ENCODE peak calls at places on chromosomes 13 and 19, in five cellular contexts. One of them, this sample, is unnamed. For H3K4me1, the result is how much of the 10 kb centered on the place peaks cover.

GRCh38 chr13:29396446-29396845 is 199.0 kb downstream of the SLC7A1 start:
- DNase-seq in heart left ventricle: no peak
- DNase-seq in spleen: no peak
- DNase-seq in suprapubic skin: no peak
- DNase-seq in tibial artery: no peak
- DNase-seq in this sample: no peak

GRCh38 chr19:47324502-47324901 is 7.5 kb upstream of the C5AR2 start:
- DNase-seq in heart left ventricle: peak
- DNase-seq in spleen: peak
- DNase-seq in suprapubic skin: no peak
- DNase-seq in tibial artery: peak
- DNase-seq in this sample: no peak

GRCh38 chr19:44764975-44765948 is 12.4 kb upstream of the CBLC start:
- DNase-seq in heart left ventricle: no peak
- DNase-seq in spleen: peak
- DNase-seq in suprapubic skin: no peak
- DNase-seq in tibial artery: no peak
- DNase-seq in this sample: no peak

GRCh38 chr19:35501684-35502083 is 11.4 kb upstream of the KRTDAP start:
- DNase-seq in heart left ventricle: no peak
- DNase-seq in spleen: no peak
- DNase-seq in suprapubic skin: no peak
- DNase-seq in tibial artery: no peak
- DNase-seq in this sample: no peak

GRCh38 chr13:93552596-93552995 is 326.0 kb downstream of the GPC6 start:
- DNase-seq in heart left ventricle: no peak
- DNase-seq in spleen: no peak
- DNase-seq in suprapubic skin: no peak
- DNase-seq in tibial artery: no peak
- DNase-seq in this sample: no peak

GRCh38 chr13:73981595-73981994 is 152.6 kb downstream of the KLF12 start:
- DNase-seq in heart left ventricle: no peak
- DNase-seq in spleen: no peak
- DNase-seq in suprapubic skin: no peak
- DNase-seq in tibial artery: no peak
- DNase-seq in this sample: no peak

GRCh38 chr13:89763011-89763410 is 1584.5 kb upstream of the MIR17HG start:
- DNase-seq in heart left ventricle: no peak
- DNase-seq in spleen: no peak
- DNase-seq in suprapubic skin: no peak
- DNase-seq in tibial artery: no peak
- DNase-seq in this sample: no peak

GRCh38 chr13:94112227-94112626 is 367.3 kb downstream of the DCT start:
- DNase-seq in heart left ventricle: no peak
- DNase-seq in spleen: no peak
- DNase-seq in suprapubic skin: no peak
- DNase-seq in tibial artery: peak
- DNase-seq in this sample: no peak

GRCh38 chr19:17812099-17812498 is 9.2 kb downstream of the INSL3 start:
- DNase-seq in heart left ventricle: no peak
- DNase-seq in spleen: no peak
- DNase-seq in suprapubic skin: no peak
- DNase-seq in tibial artery: no peak
- DNase-seq in this sample: no peak

GRCh38 chr19:39126312-39126561 is 651 bp downstream of the PAK4 start:
- DNase-seq in heart left ventricle: no peak
- DNase-seq in spleen: no peak
- DNase-seq in suprapubic skin: no peak
- DNase-seq in tibial artery: no peak
- DNase-seq in this sample: no peak

GRCh38 chr19:39126593-39127187 is 1.1 kb downstream of the PAK4 start:
- DNase-seq in heart left ventricle: no peak
- DNase-seq in spleen: no peak
- DNase-seq in suprapubic skin: no peak
- DNase-seq in tibial artery: peak
- DNase-seq in this sample: peak

GRCh38 chr19:39125199-39125553 is 410 bp upstream of the PAK4 start:
- DNase-seq in heart left ventricle: no peak
- DNase-seq in spleen: no peak
- DNase-seq in suprapubic skin: no peak
- DNase-seq in tibial artery: no peak
- DNase-seq in this sample: no peak

GRCh38 chr19:39124136-39124764 is 1.3 kb upstream of the PAK4 start:
- DNase-seq in heart left ventricle: no peak
- DNase-seq in spleen: no peak
- DNase-seq in suprapubic skin: no peak
- DNase-seq in tibial artery: no peak
- DNase-seq in this sample: no peak

GRCh38 chr19:39125554-39126311 is at the start of gene PAK4:
- DNase-seq in heart left ventricle: peak
- DNase-seq in spleen: peak
- DNase-seq in suprapubic skin: peak
- DNase-seq in tibial artery: peak
- DNase-seq in this sample: peak
- H3K4me1 ChIP-seq in heart left ventricle: under half
- H3K4me1 ChIP-seq in spleen: under half
- H3K4me1 ChIP-seq in suprapubic skin: half or more
- H3K4me1 ChIP-seq in tibial artery: under half
- H3K4me1 ChIP-seq in this sample: under half

GRCh38 chr19:3982701-3983541 is 2.3 kb downstream of the EEF2 start:
- DNase-seq in heart left ventricle: peak
- DNase-seq in spleen: peak
- DNase-seq in suprapubic skin: no peak
- DNase-seq in tibial artery: no peak
- DNase-seq in this sample: peak
- H3K4me1 ChIP-seq in heart left ventricle: under half
- H3K4me1 ChIP-seq in spleen: under half
- H3K4me1 ChIP-seq in suprapubic skin: half or more
- H3K4me1 ChIP-seq in tibial artery: under half
- H3K4me1 ChIP-seq in this sample: under half

DNA sequence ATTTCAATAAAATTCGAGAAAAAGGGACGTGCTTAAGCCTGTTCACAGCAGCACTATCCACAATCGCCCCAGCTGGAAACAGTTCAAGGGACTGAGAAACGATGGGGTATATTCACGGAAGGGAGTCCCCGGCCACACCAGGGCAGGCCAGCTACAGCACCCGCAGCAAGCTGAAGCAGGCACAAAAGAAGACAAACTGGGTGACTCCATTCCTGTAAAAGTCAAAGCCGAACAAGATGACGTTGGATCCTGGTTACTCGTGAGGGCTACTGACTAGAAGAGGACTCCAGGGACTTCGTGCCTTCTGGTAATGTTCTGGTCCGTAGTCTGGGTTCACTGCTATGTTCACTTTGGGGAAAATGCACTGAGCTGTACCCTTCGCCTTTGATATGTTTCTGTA is 57.6 kb downstream of the COL4A1 start:
- DNase-seq in heart left ventricle: no peak
- DNase-seq in spleen: no peak
- DNase-seq in suprapubic skin: no peak
- DNase-seq in tibial artery: no peak
- DNase-seq in this sample: no peak
- H3K4me1 ChIP-seq in heart left ventricle: under half
- H3K4me1 ChIP-seq in spleen: under half
- H3K4me1 ChIP-seq in suprapubic skin: half or more
- H3K4me1 ChIP-seq in tibial artery: half or more
- H3K4me1 ChIP-seq in this sample: half or more

GRCh38 chr19:48964205-48965032 is 690 bp upstream of the FTL start:
- DNase-seq in heart left ventricle: no peak
- DNase-seq in spleen: no peak
- DNase-seq in suprapubic skin: no peak
- DNase-seq in tibial artery: peak
- DNase-seq in this sample: no peak
- H3K4me1 ChIP-seq in heart left ventricle: under half
- H3K4me1 ChIP-seq in spleen: under half
- H3K4me1 ChIP-seq in suprapubic skin: half or more
- H3K4me1 ChIP-seq in tibial artery: under half
- H3K4me1 ChIP-seq in this sample: under half

GRCh38 chr13:34867590-34867989 is 74.5 kb upstream of the NBEA start:
- DNase-seq in heart left ventricle: no peak
- DNase-seq in spleen: no peak
- DNase-seq in suprapubic skin: no peak
- DNase-seq in tibial artery: no peak
- DNase-seq in this sample: no peak
- H3K4me1 ChIP-seq in heart left ventricle: under half
- H3K4me1 ChIP-seq in spleen: under half
- H3K4me1 ChIP-seq in suprapubic skin: under half
- H3K4me1 ChIP-seq in tibial artery: under half
- H3K4me1 ChIP-seq in this sample: under half

GRCh38 chr13:24273926-24274325 is 35.5 kb upstream of the C1QTNF9 start:
- DNase-seq in heart left ventricle: no peak
- DNase-seq in spleen: no peak
- DNase-seq in suprapubic skin: no peak
- DNase-seq in tibial artery: no peak
- DNase-seq in this sample: no peak

GRCh38 chr13:24271611-24272451 is 37.5 kb upstream of the C1QTNF9 start:
- DNase-seq in heart left ventricle: peak
- DNase-seq in spleen: peak
- DNase-seq in suprapubic skin: no peak
- DNase-seq in tibial artery: peak
- DNase-seq in this sample: peak

GRCh38 chr13:24271231-24271610 is 38.2 kb upstream of the C1QTNF9 start:
- DNase-seq in heart left ventricle: no peak
- DNase-seq in spleen: no peak
- DNase-seq in suprapubic skin: no peak
- DNase-seq in tibial artery: no peak
- DNase-seq in this sample: no peak

GRCh38 chr13:24274452-24274971 is 34.9 kb upstream of the C1QTNF9 start:
- DNase-seq in heart left ventricle: no peak
- DNase-seq in spleen: peak
- DNase-seq in suprapubic skin: no peak
- DNase-seq in tibial artery: no peak
- DNase-seq in this sample: no peak

DNA sequence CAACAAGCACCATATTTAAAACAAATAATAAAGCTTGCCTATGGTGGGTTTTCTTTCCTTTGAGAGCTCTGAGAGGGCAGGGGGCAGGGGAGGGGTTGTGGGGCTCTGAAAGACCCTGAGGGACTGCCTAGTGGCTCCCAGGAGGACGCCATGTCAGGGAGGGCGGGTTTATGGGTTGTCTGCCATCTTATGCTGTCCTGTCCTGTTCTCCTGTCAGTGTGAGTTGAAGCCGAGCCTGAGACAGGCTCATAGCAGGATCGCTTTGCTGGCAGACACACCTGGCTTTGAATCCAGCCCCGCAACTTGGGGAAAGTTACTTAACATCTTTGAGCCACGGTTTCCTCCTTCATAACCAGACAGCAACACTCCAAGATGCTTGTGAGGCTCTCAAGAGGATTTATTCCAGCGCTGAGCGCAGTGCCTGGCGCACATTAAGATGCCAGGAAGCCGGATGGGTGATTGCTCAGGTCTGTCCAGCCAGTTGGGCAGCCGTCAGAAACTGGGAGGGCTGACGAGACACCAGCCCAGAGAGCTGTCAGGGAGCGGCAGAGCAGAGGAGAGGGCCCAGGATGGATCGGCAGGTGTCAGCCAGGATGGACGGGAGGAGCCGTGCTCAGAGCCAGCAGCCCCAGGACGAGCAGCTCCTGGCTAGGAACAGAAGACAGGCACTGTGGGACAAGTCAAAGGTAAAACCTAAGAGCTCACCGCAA is 36.8 kb upstream of the C1QTNF9 start:
- DNase-seq in heart left ventricle: no peak
- DNase-seq in spleen: peak
- DNase-seq in suprapubic skin: no peak
- DNase-seq in tibial artery: no peak
- DNase-seq in this sample: no peak
- H3K4me1 ChIP-seq in heart left ventricle: under half
- H3K4me1 ChIP-seq in spleen: half or more
- H3K4me1 ChIP-seq in suprapubic skin: under half
- H3K4me1 ChIP-seq in tibial artery: under half
- H3K4me1 ChIP-seq in this sample: under half

DNA sequence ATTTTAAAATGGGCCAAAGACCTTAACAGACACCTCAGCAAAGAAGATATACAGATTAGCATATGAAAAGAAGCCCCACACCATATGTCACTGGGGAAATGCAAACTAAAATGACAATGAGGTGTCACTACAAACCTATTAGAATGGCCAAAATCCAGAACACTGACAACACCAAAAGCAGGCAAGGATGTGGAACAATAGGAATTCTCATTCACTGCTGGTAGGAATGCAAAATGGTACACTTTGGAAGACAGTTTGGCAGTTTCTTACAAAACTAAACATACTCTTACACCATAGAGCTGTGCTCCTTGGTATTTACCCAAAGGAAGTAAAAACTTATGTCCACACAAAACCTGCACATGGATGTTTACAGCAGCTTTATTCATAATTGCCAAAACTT is 23.1 kb downstream of the ELF1 start:
- DNase-seq in heart left ventricle: no peak
- DNase-seq in spleen: no peak
- DNase-seq in suprapubic skin: no peak
- DNase-seq in tibial artery: no peak
- DNase-seq in this sample: no peak
- H3K4me1 ChIP-seq in heart left ventricle: under half
- H3K4me1 ChIP-seq in spleen: under half
- H3K4me1 ChIP-seq in suprapubic skin: half or more
- H3K4me1 ChIP-seq in tibial artery: under half
- H3K4me1 ChIP-seq in this sample: under half

DNA sequence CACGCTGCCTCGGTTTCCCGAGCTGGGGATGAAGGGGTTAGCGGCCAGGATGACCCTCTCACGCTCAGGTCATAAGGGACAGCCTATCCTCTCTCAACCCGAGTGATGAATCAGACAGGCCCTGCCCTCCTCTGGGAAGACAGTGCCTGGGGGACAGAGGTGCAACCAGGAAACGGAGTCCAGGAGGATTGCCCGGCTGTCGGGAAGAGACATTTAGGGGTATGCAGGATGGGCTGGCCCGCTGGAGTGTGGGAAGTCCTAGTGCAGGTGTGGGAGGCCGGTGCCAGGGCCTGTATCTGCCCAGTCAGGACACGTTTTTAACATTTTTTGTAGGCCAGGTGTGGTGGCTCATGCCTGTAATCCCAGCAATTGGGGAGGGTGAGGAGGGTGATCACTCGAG is 8.3 kb downstream of the LSM7 start:
- DNase-seq in heart left ventricle: no peak
- DNase-seq in spleen: no peak
- DNase-seq in suprapubic skin: no peak
- DNase-seq in tibial artery: no peak
- DNase-seq in this sample: no peak
- H3K4me1 ChIP-seq in heart left ventricle: under half
- H3K4me1 ChIP-seq in spleen: under half
- H3K4me1 ChIP-seq in suprapubic skin: under half
- H3K4me1 ChIP-seq in tibial artery: under half
- H3K4me1 ChIP-seq in this sample: under half

This sample was measured in SJSA1.